ENCODE peak calls at places on chromosomes 7 and 10, in seven cellular contexts. One of them, this sample, is unnamed.

GRCh38 chr7:32316831-32317230 is 173.3 kb downstream of the LSM5 start:
- DNase-seq in astrocyte: no peak
- DNase-seq in GM23248: no peak
- DNase-seq in HCT116: no peak
- DNase-seq in K562: no peak
- DNase-seq in GM12878: no peak
- DNase-seq in neural progenitor cell: no peak
- DNase-seq in this sample: no peak

GRCh38 chr7:98110249-98111022 is 3.8 kb downstream of the LMTK2 start:
- DNase-seq in GM12878: no peak
- DNase-seq in K562: no peak
- DNase-seq in neural progenitor cell: peak
- DNase-seq in astrocyte: no peak
- DNase-seq in GM23248: no peak
- DNase-seq in HCT116: no peak
- DNase-seq in this sample: no peak

GRCh38 chr7:37480026-37480425 is 31.4 kb upstream of the ELMO1 start:
- DNase-seq in GM12878: no peak
- DNase-seq in astrocyte: no peak
- DNase-seq in HCT116: no peak
- DNase-seq in GM23248: no peak
- DNase-seq in K562: no peak
- DNase-seq in neural progenitor cell: no peak
- DNase-seq in this sample: no peak

GRCh38 chr7:123220396-123220795 is 20.6 kb upstream of the SLC13A1 start:
- DNase-seq in GM23248: no peak
- DNase-seq in K562: no peak
- DNase-seq in HCT116: no peak
- DNase-seq in GM12878: no peak
- DNase-seq in astrocyte: peak
- DNase-seq in neural progenitor cell: no peak
- DNase-seq in this sample: no peak

GRCh38 chr7:913736-914520 is 37.6 kb downstream of the GET4 start:
- DNase-seq in K562: no peak
- DNase-seq in HCT116: no peak
- DNase-seq in astrocyte: no peak
- DNase-seq in GM12878: no peak
- DNase-seq in neural progenitor cell: no peak
- DNase-seq in GM23248: no peak
- DNase-seq in this sample: peak

GRCh38 chr7:156791241-156791640 is 101.7 kb downstream of the LMBR1 start:
- DNase-seq in HCT116: no peak
- DNase-seq in neural progenitor cell: no peak
- DNase-seq in GM23248: no peak
- DNase-seq in K562: no peak
- DNase-seq in astrocyte: no peak
- DNase-seq in GM12878: no peak
- DNase-seq in this sample: no peak

GRCh38 chr10:4766449-4766848 is 59.6 kb upstream of the AKR1E2 start:
- DNase-seq in neural progenitor cell: no peak
- DNase-seq in HCT116: no peak
- DNase-seq in astrocyte: no peak
- DNase-seq in GM23248: peak
- DNase-seq in K562: no peak
- DNase-seq in GM12878: no peak
- DNase-seq in this sample: peak

GRCh38 chr7:87876759-87877234 is 504 bp downstream of the DBF4 start:
- DNase-seq in GM12878: no peak
- DNase-seq in astrocyte: peak
- DNase-seq in neural progenitor cell: peak
- DNase-seq in K562: no peak
- DNase-seq in GM23248: peak
- DNase-seq in HCT116: no peak
- DNase-seq in this sample: peak

GRCh38 chr10:74334221-74334620 is 183.2 kb downstream of the ADK start:
- DNase-seq in HCT116: no peak
- DNase-seq in neural progenitor cell: no peak
- DNase-seq in K562: no peak
- DNase-seq in GM12878: no peak
- DNase-seq in astrocyte: no peak
- DNase-seq in GM23248: no peak
- DNase-seq in this sample: no peak

GRCh38 chr7:47254081-47255006 is 327.6 kb downstream of the TNS3 start:
- DNase-seq in GM23248: peak
- DNase-seq in astrocyte: no peak
- DNase-seq in neural progenitor cell: peak
- DNase-seq in GM12878: no peak
- DNase-seq in K562: peak
- DNase-seq in HCT116: no peak
- DNase-seq in this sample: peak

GRCh38 chr7:576524-577277 is 57.1 kb upstream of the PDGFA start:
- DNase-seq in HCT116: no peak
- DNase-seq in neural progenitor cell: no peak
- DNase-seq in GM23248: no peak
- DNase-seq in astrocyte: no peak
- DNase-seq in K562: no peak
- DNase-seq in GM12878: no peak
- DNase-seq in this sample: no peak

GRCh38 chr10:110864662-110865140 is 7.0 kb upstream of the PDCD4 start:
- DNase-seq in HCT116: no peak
- DNase-seq in GM12878: peak
- DNase-seq in neural progenitor cell: no peak
- DNase-seq in K562: no peak
- DNase-seq in astrocyte: no peak
- DNase-seq in GM23248: peak
- DNase-seq in this sample: no peak

GRCh38 chr7:93231799-93232672 is at the start of gene VPS50:
- DNase-seq in K562: peak
- DNase-seq in GM23248: peak
- DNase-seq in GM12878: peak
- DNase-seq in astrocyte: peak
- DNase-seq in HCT116: peak
- DNase-seq in neural progenitor cell: peak
- DNase-seq in this sample: peak

GRCh38 chr10:98267069-98267893 is 713 bp downstream of the LOXL4 start:
- DNase-seq in HCT116: no peak
- DNase-seq in GM12878: no peak
- DNase-seq in neural progenitor cell: no peak
- DNase-seq in astrocyte: no peak
- DNase-seq in K562: no peak
- DNase-seq in GM23248: peak
- DNase-seq in this sample: no peak

GRCh38 chr10:98266647-98267046 is 1.3 kb downstream of the LOXL4 start:
- DNase-seq in GM23248: no peak
- DNase-seq in HCT116: no peak
- DNase-seq in K562: no peak
- DNase-seq in neural progenitor cell: no peak
- DNase-seq in astrocyte: no peak
- DNase-seq in GM12878: no peak
- DNase-seq in this sample: no peak

GRCh38 chr10:98269435-98269912 is 1.5 kb upstream of the LOXL4 start:
- DNase-seq in GM12878: no peak
- DNase-seq in HCT116: peak
- DNase-seq in K562: peak
- DNase-seq in neural progenitor cell: peak
- DNase-seq in GM23248: peak
- DNase-seq in astrocyte: peak
- DNase-seq in this sample: peak

GRCh38 chr10:98268694-98269386 is 846 bp upstream of the LOXL4 start:
- DNase-seq in HCT116: no peak
- DNase-seq in GM23248: no peak
- DNase-seq in GM12878: no peak
- DNase-seq in K562: peak
- DNase-seq in astrocyte: no peak
- DNase-seq in neural progenitor cell: peak
- DNase-seq in this sample: no peak

DNA sequence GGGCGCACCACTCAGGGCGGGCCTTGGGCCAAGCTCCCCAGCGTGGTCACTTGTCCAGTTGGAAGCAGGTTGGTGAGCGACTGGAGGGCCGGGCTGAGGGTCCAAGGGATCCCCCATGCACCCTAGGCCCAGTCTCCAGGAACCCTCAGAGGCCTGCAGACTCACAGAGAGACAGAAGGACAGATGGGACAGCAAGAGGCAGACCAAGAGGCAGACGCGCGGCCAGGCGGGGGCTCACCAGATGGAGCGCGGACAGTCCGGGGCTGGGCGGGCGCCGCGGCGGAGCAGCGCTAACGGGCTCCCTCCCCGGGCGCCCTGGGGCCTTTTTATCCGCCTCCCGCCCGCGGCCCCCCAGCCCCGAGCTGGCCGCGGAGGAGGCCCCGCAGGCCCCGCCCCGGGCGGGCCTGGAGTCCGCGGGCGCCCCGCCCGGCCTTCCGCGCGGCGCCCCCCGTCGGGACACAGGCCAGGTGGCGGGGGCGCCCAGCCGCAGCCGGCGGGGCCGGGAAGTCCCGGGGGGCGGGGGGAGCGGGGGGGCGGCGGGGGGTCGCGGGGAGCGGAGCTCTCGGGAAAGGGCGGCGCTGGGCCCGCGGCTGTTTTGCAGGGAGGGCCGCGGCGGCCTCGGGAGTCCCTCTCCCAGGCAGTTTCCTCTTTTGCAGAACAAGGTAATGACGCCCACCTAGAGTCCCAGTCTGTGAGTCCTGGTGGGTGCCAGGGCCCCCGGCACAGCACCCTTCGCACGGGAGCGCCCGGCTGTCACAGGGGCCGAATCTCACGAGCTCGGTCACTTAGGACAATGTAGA is at the start of gene LOXL4:
- DNase-seq in GM23248: peak
- DNase-seq in astrocyte: no peak
- DNase-seq in HCT116: no peak
- DNase-seq in GM12878: no peak
- DNase-seq in neural progenitor cell: peak
- DNase-seq in K562: peak
- DNase-seq in this sample: peak
- H3K9ac ChIP-seq in GM23248: peak
- H3K9ac ChIP-seq in astrocyte: peak
- H3K9ac ChIP-seq in HCT116: peak
- H3K9ac ChIP-seq in GM12878: no peak
- H3K9ac ChIP-seq in neural progenitor cell: no peak
- H3K9ac ChIP-seq in K562: no peak
- H3K9ac ChIP-seq in this sample: peak

GRCh38 chr10:33410860-33411234 is 76.4 kb upstream of the NRP1 start:
- DNase-seq in HCT116: no peak
- DNase-seq in astrocyte: no peak
- DNase-seq in GM23248: no peak
- DNase-seq in K562: no peak
- DNase-seq in neural progenitor cell: no peak
- DNase-seq in GM12878: no peak
- DNase-seq in this sample: no peak
- TF ChIP-seq EZH2 in HCT116: no peak
- TF ChIP-seq EZH2 in astrocyte: no peak
- TF ChIP-seq EZH2 in GM23248: no peak
- TF ChIP-seq EZH2 in K562: no peak
- TF ChIP-seq EZH2 in neural progenitor cell: no peak
- TF ChIP-seq EZH2 in GM12878: no peak
- TF ChIP-seq EZH2 in this sample: no peak

GRCh38 chr7:100827330-100828226 is at the start of gene EPHB4:
- DNase-seq in astrocyte: peak
- DNase-seq in GM23248: peak
- DNase-seq in K562: peak
- DNase-seq in neural progenitor cell: peak
- DNase-seq in GM12878: no peak
- DNase-seq in HCT116: peak
- DNase-seq in this sample: peak

GRCh38 chr7:100826546-100827329 is 585 bp downstream of the EPHB4 start:
- DNase-seq in HCT116: no peak
- DNase-seq in neural progenitor cell: peak
- DNase-seq in astrocyte: no peak
- DNase-seq in K562: peak
- DNase-seq in GM23248: no peak
- DNase-seq in GM12878: no peak
- DNase-seq in this sample: no peak

GRCh38 chr7:100830396-100830795 is 3.1 kb upstream of the EPHB4 start:
- DNase-seq in GM23248: no peak
- DNase-seq in neural progenitor cell: no peak
- DNase-seq in HCT116: no peak
- DNase-seq in GM12878: no peak
- DNase-seq in astrocyte: no peak
- DNase-seq in K562: no peak
- DNase-seq in this sample: no peak

GRCh38 chr7:100832281-100832633 is 4.9 kb upstream of the EPHB4 start:
- DNase-seq in neural progenitor cell: no peak
- DNase-seq in HCT116: no peak
- DNase-seq in GM23248: no peak
- DNase-seq in astrocyte: no peak
- DNase-seq in K562: no peak
- DNase-seq in GM12878: no peak
- DNase-seq in this sample: no peak

DNA sequence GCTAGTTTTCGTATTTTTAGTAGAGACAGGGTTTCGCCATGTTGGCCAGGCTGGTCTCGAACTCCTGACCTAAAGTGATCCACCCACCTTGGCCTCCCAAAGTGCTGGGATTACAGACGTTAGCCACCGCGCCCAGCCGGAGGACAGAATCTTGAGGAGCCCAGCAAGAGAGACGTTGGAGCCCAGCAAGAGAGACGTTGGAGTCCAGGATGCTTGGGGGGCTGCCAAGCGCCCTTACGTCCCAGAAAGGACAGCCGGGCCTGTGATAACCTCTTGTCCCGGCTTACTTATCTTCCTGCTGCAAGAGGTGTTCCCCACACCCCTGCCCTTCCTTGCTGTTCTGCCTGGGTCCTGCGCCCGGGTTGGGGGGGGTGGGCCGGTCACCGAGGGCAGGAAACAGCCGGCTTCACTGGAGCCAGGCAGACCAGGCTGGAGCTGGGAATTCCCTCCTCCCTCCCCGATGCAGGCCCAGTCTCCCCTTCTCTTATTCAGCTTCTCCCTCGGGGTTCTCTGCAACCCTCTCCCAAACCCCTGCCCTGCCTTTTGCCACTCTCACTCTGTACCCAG is 1.9 kb upstream of the EPHB4 start:
- DNase-seq in GM23248: no peak
- DNase-seq in astrocyte: no peak
- DNase-seq in GM12878: no peak
- DNase-seq in K562: peak
- DNase-seq in HCT116: no peak
- DNase-seq in neural progenitor cell: no peak
- DNase-seq in this sample: no peak
- H3K9ac ChIP-seq in GM23248: no peak
- H3K9ac ChIP-seq in astrocyte: no peak
- H3K9ac ChIP-seq in GM12878: no peak
- H3K9ac ChIP-seq in K562: peak
- H3K9ac ChIP-seq in HCT116: no peak
- H3K9ac ChIP-seq in neural progenitor cell: no peak
- H3K9ac ChIP-seq in this sample: no peak

DNA sequence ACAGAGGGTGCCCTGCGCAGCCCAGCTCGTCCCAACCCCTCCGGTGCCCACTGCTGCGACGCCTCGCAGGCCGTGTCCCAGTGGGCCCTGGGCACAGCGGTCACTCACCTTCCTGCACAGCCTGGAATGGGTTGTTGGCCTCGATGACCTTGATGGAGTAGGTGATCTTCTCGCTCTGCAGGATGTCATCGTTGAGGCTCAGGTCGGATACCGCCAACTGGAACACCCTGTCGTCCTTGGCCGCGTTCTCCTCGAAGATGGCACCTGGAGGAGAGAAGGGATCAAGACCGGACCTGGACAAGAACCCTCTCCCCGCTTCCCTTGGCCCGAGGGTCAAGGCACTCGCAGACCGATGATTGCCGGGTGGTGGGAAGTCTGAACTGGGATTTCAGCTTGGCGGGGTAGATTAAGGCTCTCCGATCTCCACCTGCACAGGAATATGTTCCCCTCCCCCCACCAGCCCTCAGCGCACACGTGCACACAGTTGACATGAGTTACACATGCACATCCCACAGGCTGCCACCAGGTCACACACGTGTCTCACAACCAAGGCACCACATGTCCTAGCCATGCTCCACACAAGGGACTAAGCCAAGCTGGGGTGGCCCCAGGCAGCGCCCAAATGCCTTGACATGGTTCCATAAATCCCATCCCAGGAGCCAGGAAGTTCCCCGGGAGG is 2.6 kb downstream of the GRID1 start:
- DNase-seq in astrocyte: no peak
- DNase-seq in GM23248: no peak
- DNase-seq in K562: no peak
- DNase-seq in neural progenitor cell: no peak
- DNase-seq in GM12878: no peak
- DNase-seq in HCT116: no peak
- DNase-seq in this sample: no peak
- TF ChIP-seq EZH2 in astrocyte: no peak
- TF ChIP-seq EZH2 in GM23248: no peak
- TF ChIP-seq EZH2 in K562: no peak
- TF ChIP-seq EZH2 in neural progenitor cell: peak
- TF ChIP-seq EZH2 in GM12878: no peak
- TF ChIP-seq EZH2 in HCT116: no peak
- TF ChIP-seq EZH2 in this sample: no peak